ENCODE peak calls at places on chromosomes 12 and 14, in eight cellular contexts. C is lower lobe of right lung, W is breast epithelium, V is A549, L is spleen, Q is pancreas, N is ascending aorta, M is neural progenitor cell. O is an unnamed sample. For H3K4me1, the result is how much of the 10 kb centered on the place peaks cover.

GRCh38 chr14:56816575-56817391 is 6.5 kb upstream of the OTX2 start:
- DNase-seq in C (no peak), W (no peak), V (no peak), L (no peak), Q (no peak), N (no peak), M (peak), O (no peak)

GRCh38 chr14:71290960-71291466 is 383.8 kb downstream of the PCNX1 start:
- DNase-seq in C (no peak), W (no peak), V (peak), L (no peak), Q (no peak), N (no peak), M (no peak), O (no peak)

GRCh38 chr14:61498303-61498702 is 176.9 kb downstream of the PRKCH start:
- DNase-seq in C (no peak), W (no peak), V (no peak), L (no peak), Q (no peak), N (no peak), M (no peak), O (no peak)

GRCh38 chr14:80428171-80428570 is 216.9 kb upstream of the DIO2 start:
- DNase-seq in C (no peak), W (no peak), V (no peak), L (no peak), Q (no peak), N (no peak), M (no peak), O (no peak)

GRCh38 chr12:13817131-13817530 is 164.3 kb downstream of the GRIN2B start:
- DNase-seq in C (no peak), W (no peak), V (peak), L (no peak), Q (no peak), N (peak), M (peak), O (no peak)

GRCh38 chr12:65634626-65635331 is 189.5 kb upstream of the HMGA2 start:
- DNase-seq in C (no peak), W (no peak), V (peak), L (no peak), Q (no peak), N (no peak), M (no peak), O (no peak)

GRCh38 chr12:1234073-1234472 is 243.1 kb downstream of the ERC1 start:
- DNase-seq in C (no peak), W (no peak), V (no peak), L (no peak), Q (no peak), N (no peak), M (no peak), O (no peak)

GRCh38 chr12:30447061-30447750 is 248.5 kb downstream of the IPO8 start:
- DNase-seq in C (no peak), W (no peak), V (peak), L (no peak), Q (no peak), N (no peak), M (no peak), O (no peak)

GRCh38 chr14:52716160-52716559 is 9.2 kb downstream of the PSMC6 start:
- DNase-seq in C (no peak), W (no peak), V (no peak), L (no peak), Q (no peak), N (no peak), M (no peak), O (no peak)

GRCh38 chr12:18261273-18261672 is at the start of gene PIK3C2G:
- DNase-seq in C (no peak), W (no peak), V (no peak), L (no peak), Q (no peak), N (no peak), M (no peak), O (no peak)

GRCh38 chr12:47194501-47194900 is 114.7 kb upstream of the AMIGO2 start:
- DNase-seq in C (no peak), W (no peak), V (no peak), L (no peak), Q (no peak), N (no peak), M (no peak), O (no peak)

GRCh38 chr14:95500201-95500681 is 16.2 kb downstream of the SYNE3 start:
- DNase-seq in C (no peak), W (no peak), V (no peak), L (peak), Q (no peak), N (no peak), M (no peak), O (no peak)

GRCh38 chr12:95396849-95397498 is 77.0 kb upstream of the METAP2 start:
- DNase-seq in C (no peak), W (no peak), V (peak), L (no peak), Q (no peak), N (no peak), M (no peak), O (no peak)

GRCh38 chr12:91825999-91826398 is 319.6 kb downstream of the BTG1 start:
- DNase-seq in C (no peak), W (no peak), V (no peak), L (no peak), Q (no peak), N (no peak), M (peak), O (no peak)

GRCh38 chr12:106369624-106370346 is 12.2 kb downstream of the POLR3B start:
- DNase-seq in C (no peak), W (no peak), V (peak), L (no peak), Q (no peak), N (no peak), M (no peak), O (no peak)

GRCh38 chr12:126588586-126589249 is 1523.5 kb downstream of the AACS start:
- DNase-seq in C (no peak), W (no peak), V (no peak), L (no peak), Q (no peak), N (no peak), M (no peak), O (no peak)

GRCh38 chr14:92924247-92924646 is 1.3 kb downstream of the CHGA start:
- DNase-seq in C (no peak), W (no peak), V (no peak), L (no peak), Q (no peak), N (no peak), M (no peak), O (no peak)

GRCh38 chr14:105894125-105894977 is 368.0 kb downstream of the TMEM121 start:
- DNase-seq in C (peak), W (peak), V (no peak), L (peak), Q (peak), N (peak), M (no peak), O (peak)

GRCh38 chr12:132384916-132385315 is 55.5 kb upstream of the GALNT9 start:
- DNase-seq in C (no peak), W (no peak), V (no peak), L (peak), Q (no peak), N (no peak), M (no peak), O (no peak)

GRCh38 chr12:27289414-27289813 is 43.2 kb upstream of the BMAL2 start:
- DNase-seq in C (no peak), W (no peak), V (no peak), L (no peak), Q (no peak), N (no peak), M (no peak), O (no peak)

GRCh38 chr14:94697773-94698556 is 71.9 kb downstream of the GSC start:
- DNase-seq in C (no peak), W (no peak), V (no peak), L (no peak), Q (no peak), N (no peak), M (no peak), O (no peak)

GRCh38 chr12:2959508-2960431 is 573 bp downstream of the TEAD4 start:
- DNase-seq in C (peak), W (no peak), V (peak), L (peak), Q (peak), N (peak), M (peak), O (peak)

GRCh38 chr12:113766880-113767878 is 198.9 kb downstream of the RBM19 start:
- DNase-seq in C (no peak), W (no peak), V (peak), L (no peak), Q (no peak), N (no peak), M (peak), O (no peak)

GRCh38 chr12:115798309-115798917 is 479.1 kb downstream of the MED13L start:
- DNase-seq in C (no peak), W (no peak), V (no peak), L (no peak), Q (no peak), N (no peak), M (no peak), O (no peak)

GRCh38 chr14:76779221-76780057 is 18.2 kb downstream of the VASH1 start:
- DNase-seq in C (no peak), W (no peak), V (no peak), L (peak), Q (peak), N (no peak), M (no peak), O (no peak)

GRCh38 chr12:91835693-91836092 is 310.0 kb downstream of the BTG1 start:
- DNase-seq in C (no peak), W (no peak), V (no peak), L (no peak), Q (no peak), N (no peak), M (no peak), O (no peak)

DNA sequence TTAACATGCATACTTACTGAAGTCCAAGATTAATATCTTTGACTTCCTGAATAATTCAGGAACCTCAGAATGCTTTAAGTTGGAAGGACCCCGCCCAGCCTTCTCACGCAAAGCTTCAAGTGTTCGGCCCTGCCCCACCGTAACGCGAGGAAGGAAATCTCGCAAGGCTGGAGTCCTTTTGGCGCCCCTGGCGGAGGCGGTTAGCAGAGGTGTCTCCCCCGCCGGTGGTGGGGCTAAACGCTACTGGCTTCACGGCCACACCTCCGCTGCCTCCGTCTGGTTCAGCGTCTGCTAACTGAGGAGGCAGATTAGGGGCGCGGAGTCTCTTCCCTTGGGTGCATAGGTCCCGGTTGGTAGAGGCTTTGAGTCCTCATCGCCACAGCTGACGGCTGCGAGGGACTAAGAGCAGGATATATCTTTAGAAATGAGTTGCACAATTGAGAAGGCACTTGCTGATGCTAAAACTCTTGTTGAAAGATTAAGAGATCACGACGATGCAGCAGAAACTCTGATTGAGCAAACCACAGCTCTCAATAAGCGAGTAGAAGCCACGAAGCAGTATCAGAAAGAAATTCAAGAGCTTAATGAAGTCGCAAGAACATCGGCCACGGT is 21.9 kb downstream of the SPATS2 start:
- DNase-seq in C (peak), W (no peak), V (no peak), L (peak), Q (no peak), N (no peak), M (peak), O (no peak)
- TF ChIP-seq CTCF in C (peak), W (no peak), V (no peak), L (peak), Q (no peak), N (no peak), M (peak), O (no peak)

GRCh38 chr12:124509300-124509675 is 58.1 kb downstream of the NCOR2 start:
- DNase-seq in C (no peak), W (no peak), V (no peak), L (no peak), Q (no peak), N (no peak), M (no peak), O (no peak)

GRCh38 chr12:124510301-124510970 is 57.0 kb downstream of the NCOR2 start:
- DNase-seq in C (no peak), W (no peak), V (peak), L (no peak), Q (no peak), N (no peak), M (no peak), O (no peak)

GRCh38 chr12:124508323-124509096 is 58.9 kb downstream of the NCOR2 start:
- DNase-seq in C (no peak), W (no peak), V (no peak), L (no peak), Q (no peak), N (no peak), M (no peak), O (no peak)

GRCh38 chr12:124511259-124511985 is 56.0 kb downstream of the NCOR2 start:
- DNase-seq in C (no peak), W (no peak), V (no peak), L (no peak), Q (no peak), N (no peak), M (no peak), O (no peak)

GRCh38 chr12:124509676-124510300 is 57.6 kb downstream of the NCOR2 start:
- DNase-seq in C (no peak), W (no peak), V (no peak), L (no peak), Q (peak), N (peak), M (peak), O (peak)
- H3K4me1 ChIP-seq in C (half or more), W (half or more), V (under half), L (under half), Q (half or more), N (under half), M (half or more), O (half or more)

GRCh38 chr12:110403146-110403974 is at the start of gene ANAPC7:
- DNase-seq in C (peak), W (peak), V (peak), L (peak), Q (peak), N (peak), M (peak), O (peak)
- TF ChIP-seq CTCF in C (no peak), W (no peak), V (no peak), L (no peak), Q (no peak), N (no peak), M (peak), O (peak)

GRCh38 chr14:99574099-99574880 is 29.7 kb downstream of the CCDC85C start:
- DNase-seq in C (peak), W (no peak), V (peak), L (no peak), Q (peak), N (no peak), M (peak), O (peak)

GRCh38 chr14:99573000-99573330 is 31.0 kb downstream of the CCDC85C start:
- DNase-seq in C (no peak), W (no peak), V (no peak), L (no peak), Q (peak), N (no peak), M (no peak), O (no peak)

GRCh38 chr14:99572173-99572999 is 31.6 kb downstream of the CCDC85C start:
- DNase-seq in C (no peak), W (no peak), V (no peak), L (no peak), Q (peak), N (no peak), M (no peak), O (no peak)

GRCh38 chr14:99575043-99576023 is 28.7 kb downstream of the CCDC85C start:
- DNase-seq in C (peak), W (peak), V (peak), L (no peak), Q (peak), N (no peak), M (no peak), O (peak)

GRCh38 chr14:99573436-99574098 is 30.4 kb downstream of the CCDC85C start:
- DNase-seq in C (no peak), W (no peak), V (no peak), L (no peak), Q (peak), N (no peak), M (no peak), O (no peak)
- H3K4me1 ChIP-seq in C (half or more), W (under half), V (half or more), L (under half), Q (half or more), N (under half), M (half or more), O (half or more)

DNA sequence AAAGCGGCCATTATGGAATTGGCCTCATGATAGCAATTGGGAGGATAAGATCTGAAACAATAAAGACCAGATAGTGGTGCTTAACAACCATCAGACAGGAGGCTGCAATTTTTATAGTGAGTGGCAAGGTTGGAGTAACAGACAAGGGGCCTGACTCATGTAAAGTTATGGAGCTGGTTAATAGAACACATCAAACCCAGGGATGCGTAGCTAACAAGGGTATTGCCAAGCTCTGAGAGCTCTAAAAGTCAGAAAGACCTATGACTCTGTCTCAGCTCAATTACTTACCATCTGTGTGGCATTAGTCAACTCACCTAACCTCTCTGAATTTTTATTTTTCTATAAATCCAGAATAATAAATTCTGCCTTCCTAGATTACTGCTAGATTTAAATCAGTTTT is 1731.5 kb upstream of the FLRT2 start:
- DNase-seq in C (no peak), W (no peak), V (no peak), L (no peak), Q (no peak), N (no peak), M (no peak), O (no peak)
- TF ChIP-seq CTCF in C (no peak), W (no peak), V (no peak), L (no peak), Q (no peak), N (no peak), M (no peak), O (no peak)

GRCh38 chr14:65296876-65297275 is 115.7 kb upstream of the FUT8 start:
- DNase-seq in C (no peak), W (no peak), V (no peak), L (no peak), Q (no peak), N (no peak), M (no peak), O (no peak)

GRCh38 chr14:65297744-65298143 is 114.8 kb upstream of the FUT8 start:
- DNase-seq in C (no peak), W (no peak), V (peak), L (no peak), Q (peak), N (no peak), M (no peak), O (no peak)

GRCh38 chr14:65301862-65302539 is 110.5 kb upstream of the FUT8 start:
- DNase-seq in C (no peak), W (no peak), V (no peak), L (no peak), Q (no peak), N (no peak), M (no peak), O (no peak)

GRCh38 chr14:65302571-65303184 is 109.9 kb upstream of the FUT8 start:
- DNase-seq in C (peak), W (no peak), V (no peak), L (no peak), Q (no peak), N (no peak), M (no peak), O (no peak)

GRCh38 chr14:65299837-65300236 is 112.7 kb upstream of the FUT8 start:
- DNase-seq in C (no peak), W (no peak), V (no peak), L (no peak), Q (no peak), N (no peak), M (no peak), O (no peak)
- H3K4me1 ChIP-seq in C (under half), W (under half), V (under half), L (under half), Q (under half), N (under half), M (under half), O (under half)

GRCh38 chr12:41368006-41368405 is 179.9 kb downstream of the PDZRN4 start:
- DNase-seq in C (no peak), W (no peak), V (peak), L (no peak), Q (no peak), N (no peak), M (peak), O (no peak)
- TF ChIP-seq CTCF in C (no peak), W (no peak), V (no peak), L (no peak), Q (no peak), N (no peak), M (peak), O (no peak)

GRCh38 chr14:89303452-89304435 is 113.3 kb downstream of the FOXN3 start:
- DNase-seq in C (peak), W (no peak), V (no peak), L (peak), Q (no peak), N (peak), M (peak), O (peak)
- H3K4me1 ChIP-seq in C (under half), W (under half), V (under half), L (under half), Q (under half), N (under half), M (under half), O (under half)

GRCh38 chr14:63045612-63046320 is 508 bp upstream of the KCNH5 start:
- DNase-seq in C (peak), W (no peak), V (peak), L (no peak), Q (peak), N (no peak), M (peak), O (peak)

GRCh38 chr14:63045234-63045611 is at the start of gene KCNH5:
- DNase-seq in C (peak), W (no peak), V (peak), L (no peak), Q (peak), N (no peak), M (peak), O (peak)

GRCh38 chr14:63039800-63040380 is 5.4 kb downstream of the KCNH5 start:
- DNase-seq in C (no peak), W (no peak), V (peak), L (no peak), Q (no peak), N (no peak), M (peak), O (no peak)
- TF ChIP-seq CTCF in C (peak), W (no peak), V (peak), L (no peak), Q (no peak), N (no peak), M (peak), O (no peak)

GRCh38 chr12:53505555-53506449 is 1.5 kb downstream of the NPFF start:
- DNase-seq in C (no peak), W (no peak), V (no peak), L (no peak), Q (no peak), N (peak), M (no peak), O (no peak)

GRCh38 chr12:53502983-53503728 is 2.1 kb downstream of the TARBP2 start:
- DNase-seq in C (no peak), W (no peak), V (no peak), L (no peak), Q (no peak), N (peak), M (no peak), O (peak)

GRCh38 chr12:53505086-53505485 is 2.2 kb downstream of the NPFF start:
- DNase-seq in C (no peak), W (no peak), V (no peak), L (no peak), Q (no peak), N (peak), M (no peak), O (no peak)

GRCh38 chr12:53502331-53502730 is 1.2 kb downstream of the TARBP2 start:
- DNase-seq in C (no peak), W (no peak), V (no peak), L (no peak), Q (no peak), N (peak), M (no peak), O (peak)

GRCh38 chr12:53504004-53504920 is 3.0 kb downstream of the NPFF start:
- DNase-seq in C (no peak), W (no peak), V (no peak), L (no peak), Q (no peak), N (peak), M (no peak), O (peak)
- H3K4me1 ChIP-seq in C (under half), W (under half), V (under half), L (under half), Q (under half), N (under half), M (under half), O (under half)